ENCODE peak calls at places on chromosomes 6 and 20, in eight cellular contexts. X, P, M, G, V, K, O and S are unnamed samples.

GRCh38 chr6:170235726-170236125 is 55.2 kb downstream of the DLL1 start:
- DNase-seq in M (no peak), X (no peak), V (no peak), K (no peak), O (no peak), P (peak), G (no peak), S (no peak)

GRCh38 chr6:63923139-63923739 is 287.6 kb downstream of the PHF3 start:
- DNase-seq in V (no peak), O (no peak), P (no peak), X (no peak), K (peak), M (no peak), G (no peak), S (no peak)

GRCh38 chr6:137148291-137149076 is 25.0 kb downstream of the IL22RA2 start:
- DNase-seq in M (peak), X (no peak), P (no peak), G (no peak), O (no peak), K (peak), V (no peak), S (peak)

GRCh38 chr6:121515615-121516265 is 80.3 kb downstream of the GJA1 start:
- DNase-seq in V (no peak), O (no peak), X (no peak), K (no peak), G (no peak), M (no peak), P (no peak), S (no peak)

GRCh38 chr6:2744206-2744771 is 6.4 kb downstream of the MYLK4 start:
- DNase-seq in V (no peak), O (no peak), X (peak), G (no peak), M (no peak), P (no peak), K (peak), S (no peak)

GRCh38 chr20:24651171-24651972 is 181.9 kb downstream of the SYNDIG1 start:
- DNase-seq in G (no peak), K (peak), M (no peak), X (no peak), P (no peak), V (no peak), O (no peak), S (no peak)

GRCh38 chr20:51195419-51195901 is 172.6 kb upstream of the KCNG1 start:
- DNase-seq in G (peak), P (no peak), K (peak), O (no peak), M (no peak), X (no peak), V (no peak), S (no peak)

GRCh38 chr6:44224154-44224977 is 971 bp downstream of the SLC29A1 start:
- DNase-seq in P (no peak), V (no peak), K (no peak), X (no peak), O (no peak), G (peak), M (no peak), S (no peak)

GRCh38 chr6:41498968-41499599 is 47.1 kb upstream of the FOXP4 start:
- DNase-seq in M (no peak), O (no peak), V (no peak), X (no peak), K (no peak), P (no peak), G (no peak), S (no peak)

GRCh38 chr20:11676618-11677289 is 240.9 kb upstream of the BTBD3 start:
- DNase-seq in M (peak), O (no peak), X (peak), G (peak), V (no peak), P (no peak), K (peak), S (no peak)

GRCh38 chr20:63246490-63247284 is 7.6 kb downstream of the NKAIN4 start:
- DNase-seq in K (no peak), P (no peak), X (no peak), G (peak), M (no peak), O (no peak), V (no peak), S (no peak)

GRCh38 chr20:8654486-8654885 is 414.4 kb upstream of the PLCB4 start:
- DNase-seq in V (no peak), O (no peak), P (no peak), G (no peak), K (no peak), M (no peak), X (no peak), S (no peak)

GRCh38 chr20:8656335-8656734 is 412.6 kb upstream of the PLCB4 start:
- DNase-seq in X (no peak), O (no peak), G (no peak), P (peak), V (no peak), M (no peak), K (no peak), S (no peak)

GRCh38 chr20:8658103-8658502 is 410.8 kb upstream of the PLCB4 start:
- DNase-seq in M (peak), X (no peak), K (no peak), G (no peak), P (no peak), V (no peak), O (no peak), S (no peak)

GRCh38 chr20:8661229-8662023 is 407.5 kb upstream of the PLCB4 start:
- DNase-seq in G (no peak), V (no peak), O (no peak), P (no peak), K (no peak), X (no peak), M (no peak), S (no peak)

GRCh38 chr20:8657664-8658063 is 411.2 kb upstream of the PLCB4 start:
- DNase-seq in G (no peak), M (no peak), X (no peak), K (no peak), O (no peak), P (no peak), V (no peak), S (no peak)
- TF ChIP-seq CTCF in G (no peak), M (no peak), X (no peak), K (no peak), O (no peak), P (no peak), V (no peak), S (no peak)

DNA sequence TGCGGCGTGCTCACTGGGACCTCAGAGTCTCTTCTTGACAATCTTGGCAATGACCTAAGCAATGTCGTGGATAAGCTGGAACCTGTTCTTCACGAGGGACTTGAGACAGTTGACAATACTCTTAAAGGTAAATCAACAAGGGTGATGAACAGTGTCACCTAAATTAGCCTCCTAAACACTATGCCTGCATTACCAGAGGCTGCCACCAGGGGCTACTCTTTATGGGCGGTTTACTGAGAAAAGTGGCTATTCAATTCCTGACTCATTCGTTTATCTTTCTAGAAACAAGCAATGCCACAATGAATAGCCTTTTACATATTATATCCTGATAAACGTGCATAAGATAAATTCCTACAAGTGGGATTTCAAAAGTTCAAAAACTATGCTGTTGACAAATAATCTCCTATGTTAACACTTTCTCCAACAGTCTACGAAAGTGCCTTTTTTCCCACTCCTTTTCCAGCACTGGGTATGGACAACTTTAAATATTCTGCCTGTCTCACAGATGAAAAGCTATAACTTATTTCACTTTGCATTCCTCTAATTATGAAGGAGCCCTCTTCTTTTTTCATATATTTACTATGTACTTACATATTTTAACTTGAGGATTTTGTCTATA is 1.3 kb downstream of the BPIFA2 start:
- DNase-seq in X (no peak), K (no peak), M (peak), G (peak), P (no peak), O (no peak), V (no peak), S (no peak)
- TF ChIP-seq CTCF in X (peak), K (peak), M (peak), G (peak), P (no peak), O (no peak), V (peak), S (peak)

DNA sequence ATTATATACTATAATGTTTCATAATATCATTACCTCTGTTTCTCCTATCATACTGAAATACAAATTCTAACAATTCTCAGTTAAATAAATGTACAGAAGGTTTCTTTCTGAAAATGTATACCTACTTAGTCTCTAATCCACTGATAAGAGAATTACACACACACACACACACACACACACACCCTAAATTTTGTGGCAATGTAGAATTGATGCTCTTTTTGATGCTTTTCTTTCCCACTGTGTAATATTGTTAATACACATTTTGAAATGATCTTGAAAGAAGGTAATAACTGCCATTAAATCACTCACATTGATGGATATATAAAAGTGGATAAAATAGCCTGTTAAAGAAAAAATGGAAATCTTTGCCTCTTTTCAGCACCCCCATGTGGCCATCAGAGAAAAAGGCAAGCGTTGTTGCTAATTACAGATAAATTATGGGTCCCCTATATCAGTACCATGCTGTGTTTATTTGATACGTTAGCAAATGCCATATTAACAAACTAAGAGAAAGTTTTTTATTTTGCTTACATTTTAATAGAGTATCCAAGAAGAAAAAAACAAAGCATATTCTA is 76.6 kb upstream of the VGLL2 start:
- DNase-seq in O (no peak), M (no peak), G (no peak), P (no peak), V (no peak), K (no peak), X (no peak), S (no peak)
- TF ChIP-seq CTCF in O (no peak), M (peak), G (peak), P (no peak), V (no peak), K (peak), X (peak), S (no peak)

GRCh38 chr6:120373185-120373584 is 961.1 kb downstream of the TBC1D32 start:
- DNase-seq in V (no peak), K (no peak), X (no peak), P (no peak), G (no peak), O (no peak), M (no peak), S (no peak)

GRCh38 chr6:120384671-120385070 is 949.6 kb downstream of the TBC1D32 start:
- DNase-seq in K (peak), G (no peak), O (no peak), V (no peak), P (no peak), X (no peak), M (no peak), S (no peak)

DNA sequence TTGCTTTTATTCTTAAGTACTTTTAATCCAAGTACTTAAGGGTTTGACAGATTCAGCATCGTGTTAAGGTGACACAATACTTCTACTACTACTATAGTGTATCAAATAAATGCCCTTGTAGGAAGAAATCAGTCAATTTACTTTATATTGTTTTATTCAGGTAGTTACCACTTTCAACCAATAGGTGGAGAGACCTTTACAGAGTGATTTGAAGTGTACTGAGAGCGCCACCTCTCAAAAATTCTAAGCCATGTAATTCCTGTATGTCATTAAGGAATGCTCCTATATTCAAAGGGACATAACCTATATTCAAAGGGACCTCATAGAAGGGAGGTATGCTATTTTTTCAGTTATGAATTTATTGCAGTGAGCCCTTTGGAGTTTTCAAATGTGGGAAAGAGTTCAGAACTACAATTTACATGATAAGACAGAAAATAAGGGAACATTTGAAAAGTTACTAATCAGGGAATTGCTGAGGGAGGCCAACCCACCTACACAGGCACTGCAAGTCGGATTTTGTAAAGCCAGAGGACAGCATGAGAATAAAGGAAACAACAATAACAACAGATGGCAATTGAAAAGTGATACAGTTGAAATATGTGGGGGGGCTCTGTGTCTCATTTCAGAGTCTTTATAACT is 955.6 kb downstream of the TBC1D32 start:
- DNase-seq in V (no peak), P (no peak), K (peak), G (no peak), O (no peak), M (peak), X (no peak), S (no peak)
- TF ChIP-seq CTCF in V (peak), P (no peak), K (peak), G (peak), O (no peak), M (peak), X (peak), S (no peak)

DNA sequence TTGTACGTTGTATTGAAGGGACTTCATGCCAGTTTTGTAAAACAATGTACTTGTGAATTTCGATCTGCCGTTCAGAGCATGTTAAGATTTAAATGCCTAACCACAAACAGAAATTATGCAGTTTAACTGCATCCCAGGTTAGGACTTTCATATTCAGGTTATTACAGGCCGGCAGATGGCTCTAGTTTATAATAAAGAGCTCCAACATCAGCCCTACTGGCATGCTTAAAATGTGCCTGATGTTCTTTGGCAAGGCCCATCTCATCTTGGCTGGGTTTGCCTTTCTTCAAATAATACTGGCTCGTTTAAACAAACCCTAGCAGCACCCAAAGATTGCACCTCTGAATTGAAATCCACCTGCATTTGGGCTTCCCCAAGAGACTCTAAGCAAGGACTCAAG is 169.3 kb upstream of the RIN2 start:
- DNase-seq in O (no peak), G (no peak), V (no peak), M (no peak), P (peak), X (no peak), K (no peak), S (no peak)
- TF ChIP-seq CTCF in O (no peak), G (no peak), V (no peak), M (no peak), P (no peak), X (no peak), K (no peak), S (no peak)

DNA sequence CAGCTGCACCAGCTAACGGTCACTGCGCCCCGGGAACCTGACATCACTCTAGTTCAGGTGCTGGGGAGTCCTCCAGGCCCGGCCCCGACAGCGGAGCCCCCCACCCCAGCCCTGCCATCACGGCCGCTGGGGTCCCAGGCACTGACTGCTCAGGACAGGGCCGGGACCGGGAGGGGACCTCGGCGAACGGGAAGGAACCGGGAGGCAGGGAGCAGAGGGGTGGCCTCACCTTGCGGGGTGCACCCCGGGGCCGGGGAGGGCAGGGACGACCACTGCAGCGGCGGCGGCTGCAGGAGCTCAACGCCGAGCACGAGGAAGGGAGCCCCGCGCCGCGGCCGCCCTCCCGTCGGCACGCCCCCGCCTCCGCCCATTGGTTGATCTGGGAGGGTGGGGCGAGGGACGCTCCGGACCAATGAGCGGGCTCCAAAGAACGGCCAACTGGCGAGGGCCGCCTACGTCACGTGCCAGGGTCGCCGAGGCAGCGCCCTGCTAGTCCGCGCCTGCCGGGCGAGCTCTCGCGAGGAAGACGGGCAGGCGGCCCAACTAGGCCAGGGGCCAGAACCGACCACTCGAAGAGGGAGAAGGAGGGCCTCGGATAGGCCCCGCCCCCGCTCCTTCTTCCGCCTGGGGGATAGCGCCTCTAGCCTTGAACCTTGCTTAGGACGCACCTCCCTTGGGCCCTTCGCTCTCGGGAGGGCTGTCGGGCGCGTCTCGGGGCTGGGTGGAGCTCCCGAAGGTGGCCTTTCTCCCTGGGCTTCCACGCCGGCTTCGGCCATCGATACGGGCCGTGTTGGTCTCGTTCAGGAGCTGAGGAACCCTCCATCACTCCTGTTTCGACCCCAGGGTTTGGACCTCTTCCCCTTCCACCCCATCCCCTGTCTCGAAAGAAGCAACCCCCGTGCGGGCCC is at the start of gene ADISSP:
- DNase-seq in P (peak), M (peak), K (peak), X (peak), V (peak), O (peak), G (peak), S (peak)
- TF ChIP-seq CTCF in P (peak), M (no peak), K (peak), X (no peak), V (no peak), O (no peak), G (no peak), S (no peak)

DNA sequence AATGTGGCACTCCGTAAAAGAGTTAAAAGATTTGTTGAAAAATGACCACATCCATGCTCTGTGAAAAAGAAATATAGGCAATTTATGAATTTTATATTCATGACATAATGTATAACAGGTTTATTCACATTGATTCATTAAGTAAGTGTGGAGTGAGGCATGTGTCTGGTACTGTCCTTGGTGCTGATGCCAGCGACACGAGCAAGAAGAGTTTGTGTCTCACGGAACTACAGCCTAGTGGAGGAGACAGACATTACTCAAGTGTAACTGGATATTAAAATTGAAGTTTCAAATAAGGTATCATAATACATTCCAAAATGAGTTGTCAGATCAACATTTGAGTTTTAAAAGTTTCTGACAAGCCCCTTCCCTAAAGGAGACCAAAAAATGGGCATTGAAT is 158.2 kb upstream of the PRND start:
- DNase-seq in O (no peak), V (no peak), M (no peak), K (peak), G (peak), P (no peak), X (no peak), S (no peak)
- TF ChIP-seq CTCF in O (no peak), V (no peak), M (no peak), K (peak), G (no peak), P (no peak), X (no peak), S (no peak)

GRCh38 chr6:70547313-70547712 is 19.4 kb upstream of the SDHAF4 start:
- DNase-seq in G (no peak), M (no peak), K (peak), O (no peak), X (no peak), V (no peak), P (no peak), S (no peak)
- TF ChIP-seq CTCF in G (no peak), M (no peak), K (peak), O (no peak), X (peak), V (no peak), P (no peak), S (no peak)

GRCh38 chr20:52438326-52438963 is 246.9 kb upstream of the ZFP64 start:
- DNase-seq in P (no peak), G (no peak), M (no peak), O (no peak), K (no peak), V (no peak), X (no peak), S (no peak)
- TF ChIP-seq CTCF in P (no peak), G (no peak), M (no peak), O (no peak), K (no peak), V (no peak), X (no peak), S (no peak)